ENCODE peak calls at places on chromosomes 6 and 20, in four cellular contexts. R is HT-29, N is AG10803, Q is GM19239. X is an unnamed sample.

GRCh38 chr6:74976026-74976425 is 229.8 kb downstream of the COL12A1 start:
- DNase-seq in R (no peak), N (no peak), Q (no peak), X (no peak)

GRCh38 chr6:144768676-144769599 is 483.8 kb downstream of the UTRN start:
- DNase-seq in R (no peak), N (peak), Q (no peak), X (no peak)

GRCh38 chr6:126550323-126550722 is 210.4 kb downstream of the CENPW start:
- DNase-seq in R (no peak), N (no peak), Q (no peak), X (no peak)

GRCh38 chr6:135012764-135013163 is 41.9 kb downstream of the HBS1L start:
- DNase-seq in R (no peak), N (peak), Q (no peak), X (no peak)

GRCh38 chr20:41330343-41330720 is 10.3 kb upstream of the LPIN3 start:
- DNase-seq in R (no peak), N (peak), Q (no peak), X (no peak)

GRCh38 chr20:10877345-10877744 is 203.5 kb upstream of the JAG1 start:
- DNase-seq in R (no peak), N (peak), Q (no peak), X (no peak)

GRCh38 chr6:148306287-148306686 is 36.4 kb upstream of the SASH1 start:
- DNase-seq in R (no peak), N (no peak), Q (no peak), X (no peak)

GRCh38 chr6:34484899-34485298 is 19.0 kb downstream of the PACSIN1 start:
- DNase-seq in R (no peak), N (no peak), Q (no peak), X (peak)

GRCh38 chr20:31671324-31671723 is 33.6 kb downstream of the COX4I2 start:
- DNase-seq in R (no peak), N (no peak), Q (no peak), X (no peak)

GRCh38 chr6:129014302-129014701 is 131.4 kb downstream of the LAMA2 start:
- DNase-seq in R (no peak), N (no peak), Q (no peak), X (no peak)

GRCh38 chr20:49883246-49883802 is 32.0 kb downstream of the SPATA2 start:
- DNase-seq in R (no peak), N (no peak), Q (no peak), X (no peak)

GRCh38 chr6:14711056-14711703 is 534.7 kb upstream of the JARID2 start:
- DNase-seq in R (peak), N (peak), Q (no peak), X (peak)

GRCh38 chr20:4064118-4064962 is 49.0 kb upstream of the RNF24 start:
- DNase-seq in R (peak), N (peak), Q (no peak), X (peak)

X was measured in Calu3.